ENCODE peak calls at places on chromosome 16, in five cellular contexts. U is glutamatergic neuron; R is lung; G is CD8-positive, alpha-beta T cell; S is HCT116. Y is an unnamed sample.
A peak's percentile ranks its signal among the peaks of the same experiment; 100 is the strongest.

GRCh38 chr16:11101695-11102522 is 154.1 kb downstream of the SOCS1 start:
- DNase-seq in G (no peak), U (no peak), R (no peak), S (no peak), Y (peak; percentile 0)

GRCh38 chr16:79509221-79509631 is 91.3 kb downstream of the MAF start:
- DNase-seq in R (no peak), S (no peak), G (no peak), U (no peak), Y (no peak)

GRCh38 chr16:87524407-87524806 is 31.6 kb upstream of the ZCCHC14 start:
- DNase-seq in R (no peak), S (no peak), G (no peak), U (no peak), Y (no peak)

GRCh38 chr16:21104124-21104860 is 46.4 kb downstream of the DNAH3 start:
- DNase-seq in R (no peak), U (no peak), S (no peak), G (no peak), Y (no peak)

GRCh38 chr16:49855822-49856740 is at the start of gene ZNF423:
- DNase-seq in S (no peak), R (no peak), U (peak; percentile 64), G (no peak), Y (no peak)

GRCh38 chr16:5526826-5527225 is 429.2 kb upstream of the EEF2KMT start:
- DNase-seq in S (no peak), R (no peak), G (no peak), U (no peak), Y (no peak)

GRCh38 chr16:58670177-58670576 is 14.4 kb downstream of the SLC38A7 start:
- DNase-seq in S (no peak), G (no peak), U (no peak), R (no peak), Y (no peak)

GRCh38 chr16:48126801-48127644 is 28.8 kb downstream of the ABCC12 start:
- DNase-seq in R (peak; percentile 77), U (no peak), S (no peak), G (no peak), Y (peak; percentile 66)

GRCh38 chr16:9469512-9469911 is 378.1 kb downstream of the HAPSTR1 start:
- DNase-seq in R (no peak), S (no peak), G (no peak), U (no peak), Y (no peak)

GRCh38 chr16:9092282-9092962 is 978 bp downstream of the HAPSTR1 start:
- DNase-seq in R (peak; percentile 48), S (no peak), G (peak; percentile 57), U (peak; percentile 41), Y (no peak)

GRCh38 chr16:16158741-16159374 is 64.4 kb downstream of the ABCC6 start:
- DNase-seq in U (no peak), R (no peak), G (no peak), S (no peak), Y (no peak)

GRCh38 chr16:87602821-87603683 is 744 bp downstream of the JPH3 start:
- DNase-seq in S (no peak), R (no peak), G (no peak), U (peak; percentile 60), Y (no peak)

GRCh38 chr16:31301708-31302400 is 42.1 kb downstream of the ITGAM start:
- DNase-seq in G (no peak), S (no peak), R (no peak), U (no peak), Y (no peak)

GRCh38 chr16:31695667-31696066 is 168.0 kb downstream of the AHSP start:
- DNase-seq in U (no peak), R (no peak), S (no peak), G (peak; percentile 51), Y (no peak)

GRCh38 chr16:23699100-23699499 is 13.9 kb downstream of the ERN2 start:
- DNase-seq in S (peak; percentile 59), U (no peak), R (peak; percentile 41), G (no peak), Y (no peak)

GRCh38 chr16:86513471-86514277 is 3.3 kb downstream of the FOXF1 start:
- DNase-seq in R (no peak), U (peak; percentile 19), S (no peak), G (no peak), Y (no peak)

GRCh38 chr16:2476741-2477140 is 1.8 kb downstream of the TBC1D24 start:
- DNase-seq in U (no peak), S (no peak), R (no peak), G (no peak), Y (no peak)

GRCh38 chr16:17159616-17160015 is 311.1 kb downstream of the XYLT1 start:
- DNase-seq in R (no peak), S (no peak), U (no peak), G (no peak), Y (no peak)

GRCh38 chr16:19645557-19645981 is 72.5 kb downstream of the KNOP1 start:
- DNase-seq in R (no peak), G (no peak), S (no peak), U (no peak), Y (no peak)

GRCh38 chr16:87037012-87037411 is 280.2 kb downstream of the C16orf95 start:
- DNase-seq in S (no peak), G (no peak), R (no peak), U (no peak), Y (no peak)

GRCh38 chr16:49183911-49184310 is 97.7 kb downstream of the CBLN1 start:
- DNase-seq in G (no peak), U (peak; percentile 55), R (no peak), S (peak; percentile 31), Y (no peak)

GRCh38 chr16:77690416-77690815 is 31.9 kb upstream of the NUDT7 start:
- DNase-seq in U (no peak), S (no peak), R (no peak), G (no peak), Y (no peak)

GRCh38 chr16:86099326-86099725 is 200.4 kb downstream of the IRF8 start:
- DNase-seq in G (no peak), U (no peak), R (no peak), S (no peak), Y (no peak)

GRCh38 chr16:80846275-80847013 is 42.0 kb upstream of the CDYL2 start:
- DNase-seq in U (no peak), S (no peak), G (no peak), R (no peak), Y (no peak)

GRCh38 chr16:4836727-4837126 is 10.4 kb downstream of the GLYR1 start:
- DNase-seq in U (no peak), S (no peak), R (no peak), G (no peak), Y (no peak)

DNA sequence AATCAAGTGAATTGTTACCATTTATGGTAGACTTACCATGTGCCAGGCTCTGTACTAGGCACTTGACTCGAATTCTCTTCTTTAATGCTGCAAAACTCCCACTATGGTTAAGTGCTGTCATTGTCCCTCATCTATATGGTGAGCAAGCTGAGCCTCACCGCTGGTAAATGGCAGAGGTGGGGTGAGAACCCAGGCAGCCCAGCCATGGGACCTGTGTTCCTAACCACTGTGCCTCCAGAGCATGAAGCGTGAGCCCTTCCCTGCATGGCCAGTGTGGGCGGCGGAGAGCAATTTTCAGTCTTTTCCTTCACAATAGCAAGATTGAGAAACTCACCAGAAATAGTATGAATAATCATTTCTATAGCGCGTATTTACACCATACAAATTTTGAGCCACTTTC is 9.1 kb downstream of the BFAR start:
- DNase-seq in U (no peak), S (no peak), G (no peak), R (no peak), Y (peak; percentile 57)
- TF ChIP-seq CTCF in U (no peak), S (no peak), G (no peak), R (no peak), Y (no peak)

DNA sequence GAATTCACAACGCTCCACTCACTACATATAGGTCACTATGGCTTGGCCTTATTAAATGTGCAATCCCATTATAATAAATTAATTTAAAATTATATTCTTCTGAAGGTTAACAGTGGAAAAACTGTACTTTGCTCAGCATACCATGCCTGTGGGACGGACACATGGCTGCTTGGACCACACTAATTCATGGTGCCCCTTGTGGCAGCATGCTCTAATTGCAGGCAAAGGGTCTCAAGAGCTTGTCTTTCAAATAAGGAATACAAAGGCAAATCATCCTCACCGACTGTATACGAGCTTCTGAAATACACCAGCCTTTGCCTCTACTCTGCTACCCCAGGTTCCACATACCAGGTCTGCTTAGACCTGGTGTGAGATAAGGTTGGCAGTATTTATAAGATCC is 11.7 kb downstream of the SMPD3 start:
- DNase-seq in R (no peak), U (peak; percentile 28), G (no peak), S (peak; percentile 16), Y (no peak)
- TF ChIP-seq CTCF in R (no peak), U (peak; percentile 67), G (no peak), S (peak; percentile 60), Y (peak; percentile 58)

DNA sequence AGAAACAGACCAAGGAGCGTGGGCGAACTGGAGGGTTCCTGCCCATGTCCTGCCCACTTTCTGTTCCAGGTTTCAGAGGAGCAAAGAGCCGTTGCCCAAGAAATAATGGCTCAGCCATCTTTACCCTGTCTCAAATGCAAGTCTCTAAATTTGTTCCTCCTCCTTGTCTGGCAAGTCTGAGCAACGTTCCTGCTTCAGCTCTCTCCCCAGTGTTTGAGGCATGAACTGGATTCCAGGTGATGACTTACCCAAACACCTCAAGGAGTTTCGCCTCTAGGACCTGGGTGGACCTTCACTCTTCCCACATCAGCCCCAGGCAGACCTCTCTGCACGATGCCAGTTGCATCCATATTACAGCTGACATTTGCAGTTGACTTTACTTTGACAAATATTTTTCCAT is 521.9 kb upstream of the HSBP1 start:
- DNase-seq in R (no peak), G (no peak), S (no peak), U (no peak), Y (no peak)
- TF ChIP-seq CTCF in R (no peak), G (no peak), S (no peak), U (no peak), Y (no peak)

GRCh38 chr16:89562939-89563338 is 2.5 kb downstream of the RPL13 start:
- DNase-seq in G (no peak), U (no peak), S (no peak), R (no peak), Y (no peak)

GRCh38 chr16:89562027-89562599 is 1.6 kb downstream of the RPL13 start:
- DNase-seq in G (no peak), R (no peak), S (no peak), U (no peak), Y (no peak)

GRCh38 chr16:89560413-89561194 is at the start of gene RPL13:
- DNase-seq in S (peak; percentile 93), R (peak; percentile 95), U (peak; percentile 93), G (peak; percentile 93), Y (no peak)

GRCh38 chr16:89563639-89564392 is 3.3 kb downstream of the RPL13 start:
- DNase-seq in G (no peak), S (no peak), R (no peak), U (no peak), Y (no peak)

DNA sequence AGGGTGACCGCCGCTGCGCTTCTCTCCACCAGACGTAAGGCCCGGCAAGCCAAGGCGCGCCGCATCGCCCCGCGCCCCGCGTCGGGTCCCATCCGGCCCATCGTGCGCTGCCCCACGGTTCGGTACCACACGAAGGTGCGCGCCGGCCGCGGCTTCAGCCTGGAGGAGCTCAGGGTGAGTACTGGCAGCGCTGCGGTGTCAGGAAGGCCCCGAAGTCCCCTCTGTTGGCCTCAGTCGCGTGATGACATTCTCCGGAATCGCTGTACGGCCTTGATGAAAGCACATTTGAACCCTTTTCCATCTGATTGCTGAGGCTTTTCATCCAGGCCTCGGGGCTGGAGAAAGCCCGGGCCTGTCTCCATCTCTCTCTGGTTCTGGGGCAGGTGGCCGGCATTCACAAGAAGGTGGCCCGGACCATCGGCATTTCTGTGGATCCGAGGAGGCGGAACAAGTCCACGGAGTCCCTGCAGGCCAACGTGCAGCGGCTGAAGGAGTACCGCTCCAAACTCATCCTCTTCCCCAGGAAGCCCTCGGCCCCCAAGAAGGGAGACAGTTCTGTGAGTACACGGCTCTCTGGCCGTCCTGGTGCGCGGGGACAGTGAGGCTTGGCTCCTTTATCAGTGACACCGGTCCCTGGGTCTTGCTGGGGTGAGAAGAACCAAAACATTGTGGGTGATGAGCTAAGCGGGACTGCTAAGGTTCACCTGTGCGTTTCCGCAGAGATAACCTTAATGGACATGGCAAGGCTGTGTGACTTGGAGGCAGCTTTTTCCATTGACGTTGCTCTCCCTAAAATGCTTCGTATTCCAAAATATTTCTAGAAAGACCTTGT is 929 bp downstream of the RPL13 start:
- DNase-seq in R (no peak), U (no peak), G (no peak), S (no peak), Y (no peak)
- TF ChIP-seq CTCF in R (no peak), U (no peak), G (no peak), S (no peak), Y (no peak)